ENCODE peak calls at places on chromosomes 5 and 9, in four cellular contexts. V, Q, K and N are unnamed samples.

GRCh38 chr5:14816999-14817761 is 54.4 kb downstream of the ANKH start:
- DNase-seq in V (no peak), K (peak; percentile 29), Q (no peak), N (peak; percentile 89)

GRCh38 chr5:38400365-38400764 is 142.0 kb downstream of the EGFLAM start:
- DNase-seq in K (no peak), V (no peak), Q (no peak), N (no peak)

GRCh38 chr9:93297659-93298497 is 113.9 kb downstream of the WNK2 start:
- DNase-seq in V (no peak), K (no peak), Q (no peak), N (peak; percentile 48)

GRCh38 chr5:89445106-89445745 is 562.2 kb upstream of the MEF2C start:
- DNase-seq in K (no peak), V (no peak), Q (no peak), N (no peak)

GRCh38 chr5:470961-471749 is 28.2 kb downstream of the EXOC3 start:
- DNase-seq in K (peak; percentile 11), V (no peak), Q (peak; percentile 50), N (no peak)

GRCh38 chr9:70004310-70004709 is 39.3 kb upstream of the MAMDC2 start:
- DNase-seq in Q (no peak), K (no peak), V (no peak), N (no peak)

GRCh38 chr5:98927988-98928801 is 612 bp downstream of the CHD1 start:
- DNase-seq in Q (peak; percentile 60), K (peak; percentile 74), V (peak; percentile 73), N (peak; percentile 67)

GRCh38 chr9:95048225-95049087 is 269.1 kb downstream of the FANCC start:
- DNase-seq in V (peak; percentile 62), Q (peak; percentile 60), K (peak; percentile 75), N (no peak)

GRCh38 chr9:2495221-2496005 is 126.2 kb upstream of the VLDLR start:
- DNase-seq in K (no peak), Q (no peak), V (no peak), N (no peak)

GRCh38 chr9:86303316-86303975 is 21.1 kb upstream of the ISCA1 start:
- DNase-seq in Q (peak; percentile 49), V (no peak), K (no peak), N (no peak)

GRCh38 chr5:171295299-171295698 is 13.7 kb upstream of the TLX3 start:
- DNase-seq in K (no peak), V (no peak), Q (no peak), N (no peak)

GRCh38 chr5:98398465-98398864 is 375.0 kb upstream of the RGMB start:
- DNase-seq in Q (no peak), V (no peak), K (no peak), N (no peak)

GRCh38 chr9:132356276-132356924 is 1.6 kb upstream of the SETX start:
- DNase-seq in K (no peak), Q (no peak), V (no peak), N (no peak)

GRCh38 chr9:121318631-121319393 is 50.9 kb downstream of the GSN start:
- DNase-seq in Q (no peak), K (no peak), V (no peak), N (no peak)
- H3K27ac ChIP-seq in Q (no peak overlapping the region), K (peak overlapping the region; percentile 95), V (no peak overlapping the region), N (peak overlapping the region; percentile 90)

GRCh38 chr5:150778517-150779396 is at the start of gene SMIM3:
- DNase-seq in Q (peak; percentile 76), K (peak; percentile 89), V (peak; percentile 74), N (peak; percentile 86)
- H3K27ac ChIP-seq in Q (peak within 1 kb of the TSS; percentile 59), K (peak within 1 kb of the TSS; percentile 96), V (no peak within 1 kb of the TSS), N (peak within 1 kb of the TSS; percentile 96)

DNA sequence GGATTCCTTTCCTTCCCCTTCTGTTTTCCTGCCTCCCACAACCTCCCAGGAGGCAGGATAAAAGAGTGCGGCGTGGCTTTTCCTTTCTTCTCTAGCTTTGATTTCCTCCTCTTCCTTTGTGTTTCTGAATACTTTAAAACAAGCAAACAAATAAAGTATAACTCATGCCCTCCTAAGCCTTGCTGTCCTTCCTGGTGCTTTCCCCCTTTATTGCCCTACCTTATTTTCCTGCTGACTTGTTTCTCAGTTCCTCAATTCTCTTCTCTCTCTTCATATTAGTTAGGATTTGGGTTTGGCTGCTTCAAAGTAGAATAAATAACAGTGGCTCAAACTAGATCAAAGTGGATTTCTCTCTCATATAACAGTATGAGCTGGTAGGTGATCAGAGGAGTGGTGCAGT is 157.5 kb upstream of the CD180 start:
- DNase-seq in K (no peak), V (no peak), Q (no peak), N (no peak)
- H3K27ac ChIP-seq in K (no peak overlapping the region), V (no peak overlapping the region), Q (no peak overlapping the region), N (no peak overlapping the region)

GRCh38 chr9:5408596-5408995 is 29.1 kb downstream of the PLGRKT start:
- DNase-seq in K (no peak), Q (no peak), V (no peak), N (no peak)
- H3K27ac ChIP-seq in K (no peak overlapping the region), Q (no peak overlapping the region), V (no peak overlapping the region), N (no peak overlapping the region)

GRCh38 chr9:107480386-107480789 is 9.2 kb downstream of the KLF4 start:
- DNase-seq in Q (no peak), V (peak; percentile 27), K (peak; percentile 30), N (peak; percentile 71)
- H3K27ac ChIP-seq in Q (no peak overlapping the region), V (peak overlapping the region; percentile 33), K (peak overlapping the region; percentile 20), N (no peak overlapping the region)

GRCh38 chr9:31683126-31683525 is 701.3 kb upstream of the ACO1 start:
- DNase-seq in K (no peak), V (no peak), Q (no peak), N (no peak)

GRCh38 chr9:31674264-31674663 is 710.2 kb upstream of the ACO1 start:
- DNase-seq in K (no peak), V (no peak), Q (no peak), N (no peak)

GRCh38 chr9:31677415-31677814 is 707.0 kb upstream of the ACO1 start:
- DNase-seq in Q (no peak), V (no peak), K (no peak), N (no peak)

GRCh38 chr9:31677877-31678276 is 706.6 kb upstream of the ACO1 start:
- DNase-seq in Q (no peak), K (no peak), V (no peak), N (no peak)
- H3K27ac ChIP-seq in Q (no peak overlapping the region), K (no peak overlapping the region), V (no peak overlapping the region), N (no peak overlapping the region)

GRCh38 chr5:78799254-78800017 is 150.9 kb upstream of the LHFPL2 start:
- DNase-seq in V (peak; percentile 69), Q (no peak), K (no peak), N (no peak)
- H3K27ac ChIP-seq in V (peak overlapping the region; percentile 75), Q (no peak overlapping the region), K (no peak overlapping the region), N (peak overlapping the region; percentile 34)

DNA sequence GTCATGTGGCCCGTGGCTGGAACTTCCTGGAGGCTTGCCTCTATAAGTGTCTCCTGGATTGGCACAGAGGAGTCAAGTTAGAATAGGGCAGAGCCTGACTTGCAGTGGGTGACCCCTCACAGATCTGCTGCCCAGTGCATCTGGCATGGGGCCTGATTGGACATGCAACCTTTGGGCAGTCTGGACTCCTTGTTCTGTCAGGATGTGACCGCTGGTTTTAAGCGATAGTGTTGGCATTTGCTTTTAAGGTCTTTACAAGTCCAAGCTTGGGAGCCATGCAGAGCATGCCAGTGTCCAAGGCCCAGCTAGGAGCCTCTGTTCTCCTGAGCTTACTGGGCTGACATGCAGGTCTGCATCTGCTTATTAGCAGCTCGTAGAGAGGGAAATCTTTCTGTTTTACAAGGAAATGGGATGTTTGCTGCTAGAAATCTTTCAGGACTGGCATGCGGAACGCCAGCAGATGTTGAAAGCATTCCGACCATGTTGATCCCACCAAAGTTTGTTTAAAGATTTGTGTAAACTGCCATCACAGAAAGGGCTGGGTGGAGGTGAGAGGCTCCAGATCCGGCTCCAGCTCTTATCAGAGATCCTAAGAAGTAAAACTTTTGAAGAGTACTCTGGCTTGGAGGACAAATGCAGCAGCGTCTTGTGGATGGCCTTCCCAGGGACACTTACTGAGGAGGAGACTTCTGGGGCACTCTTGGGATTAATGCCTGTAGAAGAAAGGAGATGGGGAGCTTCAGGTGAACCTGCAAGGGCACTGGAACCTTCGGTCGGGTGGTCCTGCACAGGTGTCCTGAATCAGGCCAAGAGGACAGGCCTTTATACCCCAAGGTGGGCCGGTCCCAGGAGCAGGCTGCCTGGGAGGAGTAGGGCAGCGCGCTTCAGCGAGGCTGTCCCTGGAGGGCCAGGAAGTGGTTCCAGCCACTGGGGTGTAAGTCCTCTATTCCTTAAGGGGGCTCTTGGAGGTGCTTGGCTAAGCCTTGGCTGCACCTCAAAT is 27.6 kb downstream of the GADD45G start:
- DNase-seq in K (no peak), V (no peak), Q (no peak), N (no peak)
- H3K27ac ChIP-seq in K (no peak overlapping the region), V (no peak overlapping the region), Q (no peak overlapping the region), N (no peak overlapping the region)